ENCODE peak calls at places on chromosomes 2 and 18, in four cellular contexts. One of them, this sample, is unnamed.

GRCh38 chr2:170660406-170660805 is 54.7 kb upstream of the SP5 start:
- DNase-seq in cardiac fibroblast: peak; percentile 22
- DNase-seq in lower lobe of right lung: no peak
- DNase-seq in SIG-M5: no peak
- DNase-seq in this sample: no peak

GRCh38 chr2:102803041-102803896 is 41.4 kb downstream of the TMEM182 start:
- DNase-seq in cardiac fibroblast: no peak
- DNase-seq in lower lobe of right lung: no peak
- DNase-seq in SIG-M5: no peak
- DNase-seq in this sample: no peak

GRCh38 chr2:42967959-42968674 is 175.7 kb upstream of the HAAO start:
- DNase-seq in cardiac fibroblast: peak; percentile 83
- DNase-seq in lower lobe of right lung: no peak
- DNase-seq in SIG-M5: no peak
- DNase-seq in this sample: no peak

GRCh38 chr18:49094136-49094535 is 143.4 kb upstream of the SMAD7 start:
- DNase-seq in cardiac fibroblast: peak; percentile 80
- DNase-seq in lower lobe of right lung: no peak
- DNase-seq in SIG-M5: no peak
- DNase-seq in this sample: no peak

GRCh38 chr2:79721966-79722365 is 209.1 kb downstream of the CTNNA2 start:
- DNase-seq in cardiac fibroblast: peak; percentile 52
- DNase-seq in lower lobe of right lung: no peak
- DNase-seq in SIG-M5: no peak
- DNase-seq in this sample: no peak

GRCh38 chr2:37164757-37165156 is 8.0 kb upstream of the EIF2AK2 start:
- DNase-seq in cardiac fibroblast: no peak
- DNase-seq in lower lobe of right lung: no peak
- DNase-seq in SIG-M5: no peak
- DNase-seq in this sample: no peak

GRCh38 chr18:48623468-48624220 is 84.8 kb downstream of the CTIF start:
- DNase-seq in cardiac fibroblast: peak; percentile 94
- DNase-seq in lower lobe of right lung: no peak
- DNase-seq in SIG-M5: no peak
- DNase-seq in this sample: peak; percentile 76

GRCh38 chr2:220394433-220394832 is 767.0 kb downstream of the SLC4A3 start:
- DNase-seq in cardiac fibroblast: peak; percentile 37
- DNase-seq in lower lobe of right lung: no peak
- DNase-seq in SIG-M5: no peak
- DNase-seq in this sample: peak; percentile 4

GRCh38 chr2:231235217-231235616 is 36.8 kb downstream of the ARMC9 start:
- DNase-seq in cardiac fibroblast: no peak
- DNase-seq in lower lobe of right lung: no peak
- DNase-seq in SIG-M5: no peak
- DNase-seq in this sample: no peak

GRCh38 chr2:157898591-157898996 is 22.5 kb upstream of the ACVR1 start:
- DNase-seq in cardiac fibroblast: peak; percentile 83
- DNase-seq in lower lobe of right lung: no peak
- DNase-seq in SIG-M5: no peak
- DNase-seq in this sample: no peak

GRCh38 chr2:43139501-43139900 is 86.9 kb downstream of the ZFP36L2 start:
- DNase-seq in cardiac fibroblast: no peak
- DNase-seq in lower lobe of right lung: no peak
- DNase-seq in SIG-M5: no peak
- DNase-seq in this sample: no peak

GRCh38 chr2:17815466-17816184 is 635 bp upstream of the MSGN1 start:
- DNase-seq in cardiac fibroblast: no peak
- DNase-seq in lower lobe of right lung: no peak
- DNase-seq in SIG-M5: no peak
- DNase-seq in this sample: no peak

GRCh38 chr2:216710531-216711282 is 15.4 kb upstream of the IGFBP5 start:
- DNase-seq in cardiac fibroblast: no peak
- DNase-seq in lower lobe of right lung: no peak
- DNase-seq in SIG-M5: no peak
- DNase-seq in this sample: no peak

GRCh38 chr2:71583876-71584275 is 130.5 kb downstream of the DYSF start:
- DNase-seq in cardiac fibroblast: no peak
- DNase-seq in lower lobe of right lung: no peak
- DNase-seq in SIG-M5: no peak
- DNase-seq in this sample: no peak

GRCh38 chr2:97911210-97911921 is 84.4 kb downstream of the TMEM131 start:
- DNase-seq in cardiac fibroblast: peak; percentile 64
- DNase-seq in lower lobe of right lung: no peak
- DNase-seq in SIG-M5: peak; percentile 88
- DNase-seq in this sample: no peak

This sample was measured in keratinocyte.